ENCODE peak calls at places on chromosomes 4 and X, in seven cellular contexts. T, H, L, P, D, M and Y are unnamed samples.

GRCh38 chr4:19807505-19807904 is 444.2 kb upstream of the SLIT2 start:
- DNase-seq in P (peak), M (no peak), D (no peak), H (peak), L (no peak), T (no peak), Y (peak)

GRCh38 chrX:140712413-140713173 is 3.0 kb downstream of the LINC00632 start:
- DNase-seq in M (peak), P (peak), L (peak), D (peak), H (peak), T (no peak), Y (no peak)

GRCh38 chrX:153662266-153662665 is 11.3 kb downstream of the PNCK start:
- DNase-seq in M (no peak), T (peak), H (no peak), L (peak), P (no peak), D (peak), Y (no peak)

GRCh38 chr4:182113774-182114173 is 129.4 kb upstream of the TENM3 start:
- DNase-seq in P (no peak), T (no peak), M (no peak), D (no peak), H (no peak), L (no peak), Y (no peak)

GRCh38 chrX:9252182-9252581 is 212.7 kb upstream of the TBL1X start:
- DNase-seq in P (no peak), M (no peak), H (no peak), T (no peak), D (no peak), L (no peak), Y (no peak)

GRCh38 chr4:30720021-30720655 is at the start of gene PCDH7:
- DNase-seq in T (no peak), P (peak), M (peak), H (peak), D (peak), L (peak), Y (peak)

GRCh38 chr4:3530663-3531254 is 1.5 kb downstream of the LRPAP1 start:
- DNase-seq in M (no peak), L (peak), H (no peak), T (no peak), D (peak), P (no peak), Y (no peak)

GRCh38 chr4:39502034-39502658 is 25.1 kb downstream of the UGDH start:
- DNase-seq in P (peak), D (no peak), L (no peak), M (no peak), T (no peak), H (peak), Y (peak)

GRCh38 chrX:38750551-38750950 is 50.7 kb upstream of the MID1IP1 start:
- DNase-seq in L (no peak), M (no peak), T (no peak), H (no peak), D (no peak), P (no peak), Y (no peak)

GRCh38 chr4:39846135-39846534 is 131.6 kb downstream of the PDS5A start:
- DNase-seq in L (no peak), T (no peak), H (no peak), D (no peak), P (peak), M (no peak), Y (peak)

GRCh38 chr4:61003301-61003700 is 196.8 kb upstream of the ADGRL3 start:
- DNase-seq in L (no peak), M (no peak), P (peak), D (no peak), H (no peak), T (no peak), Y (no peak)

GRCh38 chrX:3820170-3820569 is 106.7 kb upstream of the PRKX start:
- DNase-seq in D (no peak), P (peak), L (no peak), H (peak), T (no peak), M (no peak), Y (no peak)

GRCh38 chr4:23979534-23979933 is 89.7 kb upstream of the PPARGC1A start:
- DNase-seq in P (no peak), M (no peak), L (no peak), H (no peak), D (no peak), T (no peak), Y (no peak)

GRCh38 chr4:145299380-145300076 is 119.1 kb upstream of the OTUD4 start:
- DNase-seq in T (no peak), L (no peak), D (no peak), P (peak), M (no peak), H (peak), Y (peak)

GRCh38 chrX:77918568-77918967 is 8.1 kb downstream of the ATP7A start:
- DNase-seq in T (no peak), H (no peak), M (no peak), D (no peak), L (no peak), P (peak), Y (no peak)

GRCh38 chr4:123621072-123621705 is 224.6 kb downstream of the SPRY1 start:
- DNase-seq in M (peak), L (no peak), H (no peak), P (peak), T (no peak), D (no peak), Y (no peak)

GRCh38 chrX:39966186-39966585 is 131.6 kb downstream of the BCOR start:
- DNase-seq in T (no peak), P (no peak), H (no peak), D (no peak), M (no peak), L (no peak), Y (no peak)

GRCh38 chr4:181688886-181689285 is 554.3 kb upstream of the TENM3 start:
- DNase-seq in M (no peak), H (no peak), D (no peak), P (peak), L (no peak), T (no peak), Y (no peak)

GRCh38 chrX:11470231-11470630 is 177.0 kb downstream of the AMELX start:
- DNase-seq in M (no peak), P (peak), H (peak), D (no peak), T (no peak), L (no peak), Y (peak)

GRCh38 chrX:40097492-40098263 is at the start of gene BCOR:
- DNase-seq in L (peak), T (peak), P (peak), M (peak), D (peak), H (peak), Y (no peak)

GRCh38 chrX:42129541-42129940 is 206.2 kb upstream of the CASK start:
- DNase-seq in L (no peak), H (no peak), P (no peak), D (no peak), T (no peak), M (no peak), Y (no peak)

GRCh38 chr4:151228196-151229119 is 48.5 kb upstream of the PRSS48 start:
- DNase-seq in P (peak), D (no peak), H (no peak), L (no peak), T (no peak), M (no peak), Y (no peak)

GRCh38 chr4:155403886-155404285 is 27.1 kb upstream of the MAP9 start:
- DNase-seq in T (no peak), P (peak), D (no peak), L (no peak), H (peak), M (no peak), Y (peak)

GRCh38 chrX:95065151-95065550 is 1391.1 kb downstream of the FAM133A start:
- DNase-seq in P (no peak), H (no peak), M (no peak), L (no peak), T (no peak), D (no peak), Y (no peak)

GRCh38 chrX:95071621-95072020 is 1397.6 kb downstream of the FAM133A start:
- DNase-seq in P (no peak), T (no peak), L (no peak), D (no peak), H (peak), M (no peak), Y (no peak)

GRCh38 chrX:95076449-95076848 is 1402.4 kb downstream of the FAM133A start:
- DNase-seq in T (no peak), L (no peak), D (no peak), P (peak), H (peak), M (no peak), Y (no peak)

DNA sequence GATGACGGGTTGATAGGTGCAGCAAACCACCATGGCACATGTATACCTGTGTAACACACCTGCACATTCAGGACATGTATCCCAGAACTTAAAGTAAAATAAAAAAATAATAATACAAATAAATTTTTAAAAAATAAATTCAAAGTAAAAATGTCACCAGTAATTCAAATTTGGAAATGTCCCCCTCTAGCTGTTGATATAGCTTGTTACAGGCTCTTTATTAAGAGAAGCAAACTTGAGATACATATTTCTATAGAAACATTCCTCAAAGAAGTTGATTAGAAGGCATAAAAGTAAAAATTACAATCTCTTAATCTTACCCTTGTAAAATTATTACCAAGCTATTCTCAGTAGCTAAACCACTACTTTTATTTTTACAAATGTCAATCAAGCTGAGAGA is 1397.0 kb downstream of the FAM133A start:
- DNase-seq in H (no peak), T (no peak), M (no peak), L (no peak), D (no peak), P (no peak), Y (no peak)
- TF ChIP-seq CTCF in H (peak), T (no peak), M (no peak), L (peak), D (no peak), P (no peak), Y (no peak)

DNA sequence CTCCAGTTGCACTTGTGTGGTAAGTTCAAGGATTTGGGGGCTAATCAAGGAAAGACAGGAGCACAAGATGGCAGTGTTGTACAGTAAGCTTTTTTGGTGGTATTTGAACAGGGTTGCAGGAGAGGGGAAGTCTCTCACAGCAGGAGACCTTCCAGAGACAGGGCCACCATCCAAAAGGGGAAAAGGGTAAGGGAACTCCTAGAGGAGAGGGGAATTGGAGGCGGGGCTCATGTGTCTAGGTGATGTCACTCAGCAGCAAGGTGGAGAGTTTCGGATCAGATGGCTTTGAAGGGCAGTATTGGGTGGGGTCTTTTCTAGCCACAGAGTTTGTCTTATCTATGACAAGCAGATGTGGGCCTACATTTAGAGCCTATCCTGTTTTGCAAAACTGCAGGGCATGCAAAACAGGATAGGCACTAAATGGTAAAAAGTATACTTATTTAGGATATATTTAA is 13.4 kb upstream of the RNF175 start:
- DNase-seq in T (no peak), M (no peak), D (no peak), P (no peak), H (no peak), L (no peak), Y (no peak)
- TF ChIP-seq CTCF in T (no peak), M (no peak), D (no peak), P (peak), H (no peak), L (no peak), Y (no peak)

DNA sequence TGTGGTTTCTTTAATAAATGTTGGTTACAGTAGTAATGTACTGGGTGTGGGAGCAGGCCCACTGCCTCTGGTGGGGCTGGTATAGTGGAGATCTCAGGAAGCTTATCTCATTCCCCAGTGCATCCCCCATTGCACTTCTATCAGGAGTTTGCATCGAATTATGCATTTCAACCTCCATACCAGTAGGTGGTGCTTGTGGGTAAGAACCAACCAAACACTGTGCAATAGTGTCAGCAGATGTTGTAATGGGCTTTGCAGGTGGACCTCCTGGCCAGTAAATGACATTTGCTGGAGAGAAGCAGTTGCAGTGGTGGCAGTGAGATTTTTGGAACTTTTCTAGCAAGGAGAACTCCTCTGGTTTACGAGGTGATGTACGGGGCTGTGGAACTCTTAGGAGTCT is 150.6 kb downstream of the POU3F4 start:
- DNase-seq in P (no peak), H (no peak), L (no peak), M (no peak), T (no peak), D (no peak), Y (no peak)
- TF ChIP-seq CTCF in P (no peak), H (no peak), L (peak), M (no peak), T (no peak), D (no peak), Y (no peak)

DNA sequence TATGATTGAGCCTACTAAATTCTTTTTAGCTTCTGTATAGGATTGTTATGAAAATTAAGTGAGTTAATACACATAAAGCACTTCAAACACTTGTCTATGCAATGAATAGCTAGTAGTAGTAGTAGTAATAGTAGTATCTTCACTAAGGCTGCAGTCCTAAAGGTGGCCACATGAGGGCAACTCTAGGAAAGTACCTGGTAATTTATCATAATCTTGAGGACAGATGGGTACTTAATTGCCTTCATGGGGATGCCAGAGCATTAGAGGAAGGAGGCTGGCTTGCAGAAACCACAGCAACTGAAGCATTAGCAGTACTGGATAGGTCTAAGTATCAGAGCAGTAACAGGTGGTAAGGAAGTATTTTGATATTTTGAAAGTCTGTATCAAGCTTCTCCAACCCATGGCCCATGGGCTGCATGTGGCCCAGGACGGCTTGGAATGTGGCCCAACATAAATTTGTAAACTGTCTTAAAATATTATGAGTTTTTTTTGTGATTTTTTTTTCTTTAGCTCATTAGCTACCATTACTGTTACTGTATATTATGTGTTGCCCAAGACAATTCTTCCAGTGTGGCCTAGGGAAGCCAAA is 17.3 kb downstream of the NIPAL1 start:
- DNase-seq in D (no peak), M (no peak), H (peak), T (peak), P (peak), L (no peak), Y (peak)
- TF ChIP-seq CTCF in D (peak), M (no peak), H (peak), T (peak), P (peak), L (peak), Y (peak)

DNA sequence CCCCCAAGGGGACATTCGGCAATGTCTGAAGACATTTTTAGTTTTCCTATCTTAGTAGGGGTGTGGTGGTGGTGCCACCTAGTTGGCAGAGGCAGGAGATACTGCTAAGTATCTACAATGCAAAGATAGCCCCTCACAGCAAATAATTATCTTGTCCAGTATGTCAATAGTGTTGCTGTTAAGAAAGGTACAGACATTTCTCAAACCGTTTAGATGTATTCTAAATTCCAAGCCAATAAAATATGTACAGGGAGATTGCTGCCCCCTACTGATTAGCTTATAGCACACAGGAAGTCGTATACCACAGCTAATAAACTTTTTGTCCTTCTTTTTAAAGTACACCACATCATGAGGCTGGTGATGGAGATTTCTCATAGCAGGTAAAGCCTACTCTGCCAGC is 260.5 kb downstream of the TMA16 start:
- DNase-seq in H (peak), T (no peak), D (no peak), L (no peak), P (peak), M (no peak), Y (peak)
- TF ChIP-seq CTCF in H (peak), T (peak), D (no peak), L (peak), P (peak), M (no peak), Y (no peak)

DNA sequence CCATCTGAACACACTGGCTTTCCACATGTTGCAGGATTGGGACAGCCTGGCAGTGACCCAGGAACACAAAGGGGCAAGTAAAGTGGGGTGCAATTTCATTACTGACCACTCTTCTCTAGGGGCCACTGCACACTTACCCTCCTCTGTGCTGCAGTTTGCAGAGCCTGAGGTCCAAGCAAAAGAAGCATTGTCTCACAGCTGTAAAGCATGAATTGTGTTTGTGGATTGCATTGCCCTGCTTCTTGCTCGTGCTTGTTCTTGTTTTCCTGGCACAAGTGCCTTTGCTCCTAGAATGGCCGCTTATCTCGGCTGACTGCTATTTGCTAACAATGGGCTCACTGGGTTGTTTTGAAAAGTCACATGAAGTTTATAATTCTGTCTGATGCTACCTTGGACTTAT is 209.1 kb upstream of the JADE1 start:
- DNase-seq in T (no peak), L (no peak), M (peak), H (no peak), P (peak), D (no peak), Y (no peak)
- TF ChIP-seq CTCF in T (no peak), L (no peak), M (no peak), H (no peak), P (no peak), D (no peak), Y (no peak)

GRCh38 chr4:140052050-140052449 is 101.9 kb downstream of the MAML3 start:
- DNase-seq in P (peak), L (peak), H (peak), D (peak), M (peak), T (peak), Y (peak)
- TF ChIP-seq CTCF in P (peak), L (peak), H (peak), D (peak), M (peak), T (peak), Y (peak)

GRCh38 chr4:2180410-2180809 is 61.5 kb downstream of the HAUS3 start:
- DNase-seq in H (no peak), D (no peak), T (no peak), L (no peak), M (no peak), P (no peak), Y (no peak)

GRCh38 chr4:2179717-2180116 is 62.2 kb downstream of the HAUS3 start:
- DNase-seq in T (no peak), P (no peak), H (no peak), L (no peak), D (no peak), M (no peak), Y (no peak)

GRCh38 chr4:2175990-2176698 is 65.8 kb downstream of the HAUS3 start:
- DNase-seq in D (no peak), T (no peak), L (no peak), H (no peak), M (no peak), P (no peak), Y (no peak)

GRCh38 chr4:2178986-2179385 is 62.9 kb downstream of the HAUS3 start:
- DNase-seq in M (no peak), H (no peak), P (no peak), L (no peak), D (no peak), T (no peak), Y (no peak)

DNA sequence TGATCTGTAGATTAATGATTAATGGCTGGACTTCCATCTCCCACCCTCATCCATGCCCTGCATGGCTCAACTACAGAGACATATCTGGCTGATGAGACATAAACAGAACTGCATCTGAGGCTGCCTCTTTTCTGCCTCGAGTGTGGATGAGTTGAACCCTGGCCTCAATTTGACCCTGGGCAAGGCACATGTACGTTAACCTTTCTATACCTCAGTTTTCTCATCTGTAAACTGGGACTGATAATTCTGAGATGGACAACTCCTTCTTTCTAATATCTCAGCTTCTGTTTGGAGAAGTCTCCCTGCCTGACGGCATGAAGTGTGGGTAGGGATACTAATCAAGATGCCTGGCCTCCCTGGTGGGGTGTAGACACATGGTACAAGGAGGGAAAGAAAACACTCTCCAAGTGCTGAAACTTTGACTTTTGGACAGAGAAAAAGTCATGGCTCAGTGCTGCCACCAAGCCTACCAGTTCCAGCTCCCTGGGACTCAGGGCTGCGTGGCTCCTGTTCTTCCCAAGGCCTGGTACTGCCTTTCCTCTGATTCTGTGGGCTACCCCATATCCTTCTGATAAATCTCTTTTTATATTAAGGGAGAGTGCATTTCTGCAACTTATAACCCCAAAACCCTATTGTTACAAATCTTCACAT is 64.4 kb downstream of the HAUS3 start:
- DNase-seq in P (no peak), L (no peak), T (no peak), H (no peak), M (no peak), D (no peak), Y (no peak)
- TF ChIP-seq CTCF in P (no peak), L (no peak), T (no peak), H (no peak), M (no peak), D (no peak), Y (no peak)